ENCODE peak calls at places on chromosomes 12 and 14, in six cellular contexts. H is germinal center; B is GM12865; I is neural progenitor cell; A is GM23248; V is stimulated activated CD8-positive, alpha-beta memory T cell treated with anti-CD3 and anti-CD28 coated beads, Interleukin-4, amount 100 ng/mL, for 24 hours. F is an unnamed sample.

GRCh38 chr12:112480931-112481330 is 62.2 kb downstream of the PTPN11 start:
- DNase-seq in H (no peak), V (no peak), I (no peak), B (no peak), A (no peak), F (no peak)

GRCh38 chr14:89813485-89814080 is 140.9 kb downstream of the EFCAB11 start:
- DNase-seq in I (peak), H (no peak), B (no peak), A (peak), V (no peak), F (no peak)

GRCh38 chr12:5944688-5945070 is 380 bp downstream of the ANO2 start:
- DNase-seq in I (peak), B (no peak), H (no peak), A (peak), V (no peak), F (no peak)

GRCh38 chr12:95762123-95762785 is 28.3 kb downstream of the NTN4 start:
- DNase-seq in I (no peak), V (no peak), H (no peak), A (no peak), B (no peak), F (no peak)

GRCh38 chr12:110537605-110538409 is 35.7 kb downstream of the RAD9B start:
- DNase-seq in I (no peak), V (no peak), H (no peak), A (no peak), B (no peak), F (no peak)

GRCh38 chr14:89227490-89227834 is 189.6 kb downstream of the FOXN3 start:
- DNase-seq in H (no peak), A (peak), V (no peak), I (no peak), B (no peak), F (no peak)

GRCh38 chr12:92978607-92979006 is 49.5 kb upstream of the EEA1 start:
- DNase-seq in I (no peak), B (no peak), A (no peak), V (no peak), H (no peak), F (no peak)

GRCh38 chr14:68195126-68195525 is 375.5 kb downstream of the RAD51B start:
- DNase-seq in I (no peak), H (no peak), V (no peak), A (no peak), B (no peak), F (no peak)

GRCh38 chr12:119476951-119477350 is 116.6 kb upstream of the TMEM233 start:
- DNase-seq in B (no peak), V (no peak), I (no peak), H (no peak), A (no peak), F (no peak)

GRCh38 chr14:70808023-70808401 is 1.3 kb downstream of the MAP3K9 start:
- DNase-seq in V (peak), A (no peak), B (peak), H (peak), I (peak), F (peak)

GRCh38 chr12:130441771-130442760 is 104.4 kb downstream of the PIWIL1 start:
- DNase-seq in V (no peak), I (no peak), A (no peak), B (no peak), H (no peak), F (no peak)

GRCh38 chr12:55899035-55899434 is 28.7 kb downstream of the PYM1 start:
- DNase-seq in B (no peak), H (no peak), V (peak), I (no peak), A (peak), F (no peak)

GRCh38 chr12:88578821-88579518 is 1.3 kb downstream of the KITLG start:
- DNase-seq in I (peak), V (no peak), B (no peak), A (peak), H (no peak), F (no peak)

GRCh38 chr12:104691661-104692334 is 235.1 kb downstream of the CHST11 start:
- DNase-seq in H (peak), B (peak), A (no peak), I (no peak), V (no peak), F (no peak)

GRCh38 chr12:71071466-71072097 is 86.2 kb downstream of the TSPAN8 start:
- DNase-seq in B (no peak), V (no peak), H (no peak), A (peak), I (no peak), F (no peak)

GRCh38 chr12:38585090-38585489 is 268.5 kb downstream of the ALG10B start:
- DNase-seq in A (no peak), I (no peak), V (no peak), B (peak), H (no peak), F (no peak)

GRCh38 chr12:22188431-22188830 is 142.4 kb downstream of the CMAS start:
- DNase-seq in I (no peak), B (no peak), H (no peak), V (no peak), A (no peak), F (no peak)

GRCh38 chr12:76765598-76765997 is 1.7 kb downstream of the ZDHHC17 start:
- DNase-seq in I (no peak), A (no peak), H (no peak), V (no peak), B (no peak), F (no peak)

GRCh38 chr12:7099290-7099996 is 7.2 kb upstream of the C1R start:
- DNase-seq in A (no peak), H (no peak), B (no peak), V (no peak), I (no peak), F (no peak)

GRCh38 chr14:55417955-55418354 is 6.3 kb upstream of the ATG14 start:
- DNase-seq in A (no peak), B (no peak), I (no peak), H (no peak), V (no peak), F (no peak)

GRCh38 chr14:96584199-96584906 is 82.2 kb downstream of the PAPOLA start:
- DNase-seq in V (no peak), B (peak), A (peak), I (peak), H (peak), F (peak)

GRCh38 chr12:3148366-3149000 is 71.3 kb downstream of the TSPAN9 start:
- DNase-seq in B (no peak), A (no peak), I (no peak), H (no peak), V (no peak), F (no peak)

GRCh38 chr14:78182722-78183121 is 12.5 kb downstream of the NRXN3 start:
- DNase-seq in I (no peak), B (no peak), H (no peak), A (no peak), V (no peak), F (no peak)

GRCh38 chr14:54902143-54902520 is 494 bp downstream of the GCH1 start:
- DNase-seq in H (peak), B (peak), I (peak), A (peak), V (peak), F (peak)

GRCh38 chr14:81178063-81178462 is 42.7 kb downstream of the GTF2A1 start:
- DNase-seq in V (no peak), A (no peak), B (peak), I (no peak), H (no peak), F (no peak)

GRCh38 chr14:69573205-69573840 is 1.3 kb downstream of the CCDC177 start:
- DNase-seq in I (no peak), H (no peak), B (no peak), V (no peak), A (peak), F (no peak)

GRCh38 chr12:93106910-93107309 is 177.8 kb upstream of the EEA1 start:
- DNase-seq in B (peak), V (no peak), H (no peak), I (no peak), A (no peak), F (no peak)

GRCh38 chr12:52417742-52418141 is 11.6 kb upstream of the KRT82 start:
- DNase-seq in H (no peak), I (no peak), V (no peak), B (no peak), A (no peak), F (no peak)

GRCh38 chr12:124446364-124446763 is 121.0 kb downstream of the NCOR2 start:
- DNase-seq in B (no peak), I (no peak), H (no peak), V (no peak), A (no peak), F (no peak)

GRCh38 chr14:79659995-79660975 is 551.0 kb downstream of the DIO2 start:
- DNase-seq in I (no peak), V (no peak), A (no peak), H (no peak), B (peak), F (peak)

GRCh38 chr12:112788205-112788604 is 3.3 kb upstream of the RPH3A start:
- DNase-seq in I (peak), V (no peak), H (no peak), B (no peak), A (no peak), F (no peak)

GRCh38 chr12:87939182-87939581 is 90.0 kb downstream of the C12orf50 start:
- DNase-seq in A (no peak), I (no peak), V (no peak), B (no peak), H (no peak), F (no peak)

GRCh38 chr14:49945448-49946319 is 52.8 kb downstream of the ARF6 start:
- DNase-seq in I (no peak), V (no peak), B (no peak), H (no peak), A (no peak), F (no peak)

GRCh38 chr12:107558816-107559382 is 126.7 kb upstream of the PWP1 start:
- DNase-seq in V (no peak), H (no peak), A (no peak), B (no peak), I (no peak), F (no peak)

GRCh38 chr12:57899010-57899662 is 42.2 kb upstream of the ATP23 start:
- DNase-seq in A (peak), H (peak), V (peak), B (peak), I (no peak), F (peak)

GRCh38 chr14:43449291-43449690 is 1057.8 kb downstream of the FSCB start:
- DNase-seq in V (no peak), A (no peak), H (no peak), B (no peak), I (no peak), F (no peak)

GRCh38 chr12:59404109-59404650 is 191.6 kb upstream of the SLC16A7 start:
- DNase-seq in H (no peak), V (no peak), I (no peak), A (no peak), B (no peak), F (no peak)

F was measured in Karpas-422.